ENCODE peak calls at places on chromosomes 2 and 18, in five cellular contexts. I, F, V, U and N are unnamed samples.

GRCh38 chr2:127049927-127050802 is 56.8 kb downstream of the BIN1 start:
- DNase-seq in I (no peak), F (peak; percentile 87), V (peak; percentile 42), U (peak; percentile 86), N (no peak)

GRCh38 chr2:67808112-67808511 is 254.7 kb downstream of the C1D start:
- DNase-seq in I (no peak), F (no peak), V (no peak), U (no peak), N (no peak)

GRCh38 chr2:240565267-240566202 is 2.7 kb upstream of the RNPEPL1 start:
- DNase-seq in I (peak; percentile 82), F (peak; percentile 50), V (peak; percentile 78), U (peak; percentile 8), N (peak; percentile 71)

GRCh38 chr2:100250645-100251044 is 71.7 kb downstream of the LONRF2 start:
- DNase-seq in I (no peak), F (no peak), V (no peak), U (no peak), N (no peak)

GRCh38 chr18:40293311-40293710 is 1661.7 kb upstream of the PIK3C3 start:
- DNase-seq in I (no peak), F (no peak), V (no peak), U (no peak), N (no peak)

GRCh38 chr18:13619505-13620205 is 106.7 kb downstream of the FAM210A start:
- DNase-seq in I (no peak), F (no peak), V (no peak), U (no peak), N (no peak)

GRCh38 chr2:11669454-11670291 is at the start of gene NTSR2:
- DNase-seq in I (no peak), F (peak; percentile 82), V (peak; percentile 39), U (peak; percentile 77), N (no peak)

GRCh38 chr2:187942876-187943275 is 348.8 kb upstream of the GULP1 start:
- DNase-seq in I (no peak), F (no peak), V (peak; percentile 12), U (no peak), N (no peak)

GRCh38 chr2:231794383-231794782 is 8.1 kb downstream of the COPS7B start:
- DNase-seq in I (no peak), F (no peak), V (no peak), U (no peak), N (no peak)

GRCh38 chr2:231800493-231801091 is 14.3 kb downstream of the COPS7B start:
- DNase-seq in I (no peak), F (no peak), V (peak; percentile 53), U (peak; percentile 63), N (no peak)

GRCh38 chr2:231791107-231791506 is 4.9 kb downstream of the COPS7B start:
- DNase-seq in I (no peak), F (no peak), V (no peak), U (no peak), N (no peak)

GRCh38 chr2:231795525-231796327 is 9.5 kb downstream of the COPS7B start:
- DNase-seq in I (no peak), F (no peak), V (peak; percentile 52), U (no peak), N (no peak)
- TF ChIP-seq CTCF in I (peak; percentile 30), F (peak; percentile 46), V (peak; percentile 31), U (peak; percentile 35), N (no peak)

GRCh38 chr2:2226326-2226725 is 104.7 kb downstream of the MYT1L start:
- DNase-seq in I (no peak), F (no peak), V (no peak), U (no peak), N (no peak)

GRCh38 chr2:2234398-2234797 is 96.7 kb downstream of the MYT1L start:
- DNase-seq in I (no peak), F (no peak), V (no peak), U (no peak), N (no peak)

GRCh38 chr2:2233171-2233826 is 97.8 kb downstream of the MYT1L start:
- DNase-seq in I (no peak), F (no peak), V (no peak), U (no peak), N (no peak)

GRCh38 chr2:2232167-2232566 is 98.9 kb downstream of the MYT1L start:
- DNase-seq in I (no peak), F (no peak), V (no peak), U (no peak), N (no peak)

GRCh38 chr2:2229898-2230817 is 100.9 kb downstream of the MYT1L start:
- DNase-seq in I (no peak), F (no peak), V (peak; percentile 24), U (no peak), N (no peak)
- TF ChIP-seq CTCF in I (no peak), F (no peak), V (peak; percentile 47), U (no peak), N (no peak)

GRCh38 chr18:79260023-79260422 is 135.7 kb upstream of the NFATC1 start:
- DNase-seq in I (no peak), F (no peak), V (no peak), U (no peak), N (no peak)

GRCh38 chr18:79257480-79257879 is 138.2 kb upstream of the NFATC1 start:
- DNase-seq in I (no peak), F (no peak), V (no peak), U (no peak), N (no peak)

GRCh38 chr18:79259218-79259617 is 136.5 kb upstream of the NFATC1 start:
- DNase-seq in I (no peak), F (no peak), V (no peak), U (no peak), N (no peak)

GRCh38 chr18:79258447-79258846 is 137.3 kb upstream of the NFATC1 start:
- DNase-seq in I (no peak), F (no peak), V (no peak), U (no peak), N (no peak)

GRCh38 chr18:79260510-79260909 is 135.2 kb upstream of the NFATC1 start:
- DNase-seq in I (no peak), F (no peak), V (no peak), U (no peak), N (no peak)
- TF ChIP-seq CTCF in I (no peak), F (no peak), V (no peak), U (no peak), N (no peak)

DNA sequence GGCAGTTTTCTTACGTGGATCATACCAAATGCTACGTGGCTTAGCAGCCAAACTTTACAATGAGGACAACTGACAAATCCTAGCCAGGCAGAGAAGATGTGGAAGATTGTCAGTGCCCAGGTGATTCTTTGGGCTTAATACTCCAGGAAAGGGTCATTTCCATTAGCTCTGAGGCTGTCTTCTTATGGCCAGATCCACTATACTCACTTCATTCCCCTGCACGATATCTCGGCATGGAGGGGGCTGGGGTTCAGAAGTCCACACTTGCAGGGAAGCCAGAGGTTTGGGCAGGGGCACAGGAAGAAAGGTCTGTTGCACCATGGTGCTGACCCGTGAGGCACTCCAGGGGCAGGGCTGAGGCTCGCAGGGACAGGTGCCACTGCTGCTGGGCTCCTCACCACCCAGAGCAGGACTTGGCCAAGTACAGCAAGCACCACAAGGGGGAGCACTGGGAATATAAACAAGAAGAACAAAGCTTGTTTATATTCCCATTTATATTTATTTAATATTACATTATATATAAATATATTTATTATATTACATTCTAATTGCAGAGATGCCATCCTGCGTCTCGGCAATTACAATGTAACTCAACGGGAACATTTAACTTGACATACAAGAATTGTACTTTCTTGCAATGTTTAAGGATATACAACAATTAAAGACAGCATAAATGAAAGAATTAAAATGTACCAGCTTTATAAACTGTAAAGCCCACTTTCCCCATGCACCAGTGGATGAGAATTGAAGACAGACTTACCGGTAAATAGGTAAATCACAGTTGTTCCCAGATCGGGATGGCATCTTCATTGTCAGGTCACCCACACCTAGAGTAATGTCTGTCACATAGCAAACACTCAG is 27.2 kb downstream of the CLUL1 start:
- DNase-seq in I (no peak), F (peak; percentile 69), V (peak; percentile 76), U (peak; percentile 75), N (peak; percentile 70)
- TF ChIP-seq CTCF in I (peak; percentile 49), F (peak; percentile 70), V (peak; percentile 80), U (peak; percentile 71), N (no peak)

DNA sequence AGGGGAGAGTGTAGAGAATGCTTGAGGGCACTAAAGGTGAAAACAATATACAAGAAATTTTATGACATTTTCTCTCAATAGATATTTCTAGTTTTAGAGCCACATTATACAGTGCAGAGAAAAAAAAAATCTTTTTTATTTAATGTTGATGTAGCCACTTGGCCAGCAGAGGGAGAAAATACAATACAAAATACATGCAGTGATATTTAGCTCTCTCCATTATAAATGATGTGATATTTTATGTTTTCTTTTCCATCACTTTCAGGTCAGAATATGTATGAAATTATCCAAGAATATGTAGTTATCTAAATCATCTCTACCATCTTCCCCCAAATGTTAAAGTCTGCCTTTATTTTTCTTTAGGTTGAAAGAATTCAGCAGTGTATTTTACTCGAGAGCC is 533.6 kb upstream of the FSHR start:
- DNase-seq in I (no peak), F (no peak), V (no peak), U (no peak), N (no peak)
- TF ChIP-seq CTCF in I (no peak), F (peak; percentile 77), V (peak; percentile 26), U (peak; percentile 68), N (no peak)

GRCh38 chr2:23401427-23402204 is 16.6 kb downstream of the KLHL29 start:
- DNase-seq in I (no peak), F (peak; percentile 17), V (no peak), U (no peak), N (no peak)

GRCh38 chr2:23400703-23401102 is 15.7 kb downstream of the KLHL29 start:
- DNase-seq in I (no peak), F (peak; percentile 14), V (no peak), U (no peak), N (no peak)

GRCh38 chr2:23399674-23400261 is 14.8 kb downstream of the KLHL29 start:
- DNase-seq in I (no peak), F (no peak), V (no peak), U (no peak), N (no peak)

GRCh38 chr2:23402205-23402740 is 17.3 kb downstream of the KLHL29 start:
- DNase-seq in I (no peak), F (peak; percentile 17), V (no peak), U (no peak), N (no peak)

GRCh38 chr2:23404426-23404825 is 19.4 kb downstream of the KLHL29 start:
- DNase-seq in I (no peak), F (peak; percentile 39), V (peak; percentile 82), U (peak; percentile 44), N (no peak)
- TF ChIP-seq CTCF in I (no peak), F (no peak), V (peak; percentile 53), U (no peak), N (no peak)